ENCODE peak calls at places on chromosomes 6 and 20, in eight cellular contexts. One of them, this sample, is unnamed.

GRCh38 chr6:160261120-160261450 is 2.5 kb upstream of the SLC22A2 start:
- DNase-seq in foreskin keratinocyte: no peak
- DNase-seq in ovary: no peak
- DNase-seq in uterus: no peak
- DNase-seq in stimulated activated CD4-positive, alpha-beta T cell treated with anti-CD3 and anti-CD28 coated beads, TNF-alpha, amount 100 ng/mL, for 24 hours: no peak
- DNase-seq in HFFc6: no peak
- DNase-seq in cerebellar cortex: no peak
- DNase-seq in GM20000: no peak
- DNase-seq in this sample: no peak

GRCh38 chr20:32325706-32326506 is 32.2 kb upstream of the ASXL1 start:
- DNase-seq in uterus: no peak
- DNase-seq in stimulated activated CD4-positive, alpha-beta T cell treated with anti-CD3 and anti-CD28 coated beads, TNF-alpha, amount 100 ng/mL, for 24 hours: no peak
- DNase-seq in cerebellar cortex: no peak
- DNase-seq in GM20000: no peak
- DNase-seq in foreskin keratinocyte: peak; percentile 65
- DNase-seq in HFFc6: peak; percentile 82
- DNase-seq in ovary: no peak
- DNase-seq in this sample: no peak

GRCh38 chr6:73704260-73704659 is 8.3 kb downstream of the CD109 start:
- DNase-seq in cerebellar cortex: no peak
- DNase-seq in HFFc6: peak; percentile 96
- DNase-seq in GM20000: no peak
- DNase-seq in uterus: no peak
- DNase-seq in stimulated activated CD4-positive, alpha-beta T cell treated with anti-CD3 and anti-CD28 coated beads, TNF-alpha, amount 100 ng/mL, for 24 hours: no peak
- DNase-seq in foreskin keratinocyte: peak; percentile 100
- DNase-seq in ovary: no peak
- DNase-seq in this sample: peak; percentile 43

GRCh38 chr20:58555078-58555765 is 40.0 kb upstream of the APCDD1L start:
- DNase-seq in ovary: no peak
- DNase-seq in cerebellar cortex: no peak
- DNase-seq in HFFc6: peak; percentile 91
- DNase-seq in uterus: no peak
- DNase-seq in GM20000: no peak
- DNase-seq in foreskin keratinocyte: peak; percentile 79
- DNase-seq in stimulated activated CD4-positive, alpha-beta T cell treated with anti-CD3 and anti-CD28 coated beads, TNF-alpha, amount 100 ng/mL, for 24 hours: no peak
- DNase-seq in this sample: no peak

GRCh38 chr6:130517444-130517931 is 151.7 kb downstream of the TMEM200A start:
- DNase-seq in HFFc6: no peak
- DNase-seq in stimulated activated CD4-positive, alpha-beta T cell treated with anti-CD3 and anti-CD28 coated beads, TNF-alpha, amount 100 ng/mL, for 24 hours: no peak
- DNase-seq in cerebellar cortex: no peak
- DNase-seq in foreskin keratinocyte: peak; percentile 94
- DNase-seq in ovary: no peak
- DNase-seq in uterus: no peak
- DNase-seq in GM20000: peak; percentile 49
- DNase-seq in this sample: no peak

GRCh38 chr6:15901141-15902115 is 227.5 kb upstream of the MYLIP start:
- DNase-seq in HFFc6: no peak
- DNase-seq in foreskin keratinocyte: peak; percentile 93
- DNase-seq in cerebellar cortex: no peak
- DNase-seq in ovary: no peak
- DNase-seq in stimulated activated CD4-positive, alpha-beta T cell treated with anti-CD3 and anti-CD28 coated beads, TNF-alpha, amount 100 ng/mL, for 24 hours: no peak
- DNase-seq in uterus: no peak
- DNase-seq in GM20000: peak; percentile 77
- DNase-seq in this sample: peak; percentile 32

GRCh38 chr20:37503256-37503927 is 17.7 kb upstream of the NNAT start:
- DNase-seq in uterus: no peak
- DNase-seq in cerebellar cortex: no peak
- DNase-seq in HFFc6: no peak
- DNase-seq in GM20000: no peak
- DNase-seq in foreskin keratinocyte: no peak
- DNase-seq in ovary: no peak
- DNase-seq in stimulated activated CD4-positive, alpha-beta T cell treated with anti-CD3 and anti-CD28 coated beads, TNF-alpha, amount 100 ng/mL, for 24 hours: no peak
- DNase-seq in this sample: no peak

GRCh38 chr20:1209447-1210387 is 6.5 kb downstream of the C20orf202 start:
- DNase-seq in uterus: no peak
- DNase-seq in foreskin keratinocyte: peak; percentile 14
- DNase-seq in GM20000: no peak
- DNase-seq in ovary: no peak
- DNase-seq in HFFc6: peak; percentile 12
- DNase-seq in stimulated activated CD4-positive, alpha-beta T cell treated with anti-CD3 and anti-CD28 coated beads, TNF-alpha, amount 100 ng/mL, for 24 hours: no peak
- DNase-seq in cerebellar cortex: peak; percentile 23
- DNase-seq in this sample: peak; percentile 71

GRCh38 chr6:149137594-149137993 is 179.9 kb upstream of the TAB2 start:
- DNase-seq in HFFc6: no peak
- DNase-seq in foreskin keratinocyte: no peak
- DNase-seq in uterus: no peak
- DNase-seq in ovary: no peak
- DNase-seq in GM20000: no peak
- DNase-seq in cerebellar cortex: no peak
- DNase-seq in stimulated activated CD4-positive, alpha-beta T cell treated with anti-CD3 and anti-CD28 coated beads, TNF-alpha, amount 100 ng/mL, for 24 hours: no peak
- DNase-seq in this sample: no peak

GRCh38 chr6:43308101-43308989 is at the start of gene CRIP3:
- DNase-seq in stimulated activated CD4-positive, alpha-beta T cell treated with anti-CD3 and anti-CD28 coated beads, TNF-alpha, amount 100 ng/mL, for 24 hours: peak; percentile 28
- DNase-seq in foreskin keratinocyte: peak; percentile 7
- DNase-seq in ovary: peak; percentile 50
- DNase-seq in HFFc6: no peak
- DNase-seq in GM20000: peak; percentile 54
- DNase-seq in uterus: peak; percentile 35
- DNase-seq in cerebellar cortex: peak; percentile 29
- DNase-seq in this sample: peak; percentile 89

GRCh38 chr20:37228111-37228510 is 33.5 kb downstream of the GHRH start:
- DNase-seq in HFFc6: no peak
- DNase-seq in uterus: no peak
- DNase-seq in stimulated activated CD4-positive, alpha-beta T cell treated with anti-CD3 and anti-CD28 coated beads, TNF-alpha, amount 100 ng/mL, for 24 hours: no peak
- DNase-seq in ovary: no peak
- DNase-seq in GM20000: no peak
- DNase-seq in cerebellar cortex: no peak
- DNase-seq in foreskin keratinocyte: no peak
- DNase-seq in this sample: no peak

GRCh38 chr6:22363166-22363965 is 66.5 kb upstream of the PRL start:
- DNase-seq in ovary: no peak
- DNase-seq in cerebellar cortex: no peak
- DNase-seq in HFFc6: no peak
- DNase-seq in foreskin keratinocyte: peak; percentile 87
- DNase-seq in GM20000: no peak
- DNase-seq in stimulated activated CD4-positive, alpha-beta T cell treated with anti-CD3 and anti-CD28 coated beads, TNF-alpha, amount 100 ng/mL, for 24 hours: no peak
- DNase-seq in uterus: no peak
- DNase-seq in this sample: peak; percentile 27

GRCh38 chr6:133610974-133611373 is 277.9 kb upstream of the TCF21 start:
- DNase-seq in GM20000: no peak
- DNase-seq in stimulated activated CD4-positive, alpha-beta T cell treated with anti-CD3 and anti-CD28 coated beads, TNF-alpha, amount 100 ng/mL, for 24 hours: no peak
- DNase-seq in uterus: no peak
- DNase-seq in ovary: no peak
- DNase-seq in cerebellar cortex: no peak
- DNase-seq in HFFc6: no peak
- DNase-seq in foreskin keratinocyte: no peak
- DNase-seq in this sample: no peak

GRCh38 chr6:135546680-135547418 is 49.3 kb upstream of the AHI1 start:
- DNase-seq in HFFc6: no peak
- DNase-seq in GM20000: no peak
- DNase-seq in ovary: peak; percentile 41
- DNase-seq in uterus: peak; percentile 15
- DNase-seq in stimulated activated CD4-positive, alpha-beta T cell treated with anti-CD3 and anti-CD28 coated beads, TNF-alpha, amount 100 ng/mL, for 24 hours: no peak
- DNase-seq in cerebellar cortex: no peak
- DNase-seq in foreskin keratinocyte: no peak
- DNase-seq in this sample: no peak

GRCh38 chr6:17493286-17493685 is 99.9 kb downstream of the CAP2 start:
- DNase-seq in HFFc6: peak; percentile 56
- DNase-seq in cerebellar cortex: no peak
- DNase-seq in foreskin keratinocyte: peak; percentile 9
- DNase-seq in ovary: no peak
- DNase-seq in uterus: no peak
- DNase-seq in GM20000: no peak
- DNase-seq in stimulated activated CD4-positive, alpha-beta T cell treated with anti-CD3 and anti-CD28 coated beads, TNF-alpha, amount 100 ng/mL, for 24 hours: no peak
- DNase-seq in this sample: peak; percentile 28

GRCh38 chr6:139037490-139037889 is 8.9 kb downstream of the ABRACL start:
- DNase-seq in foreskin keratinocyte: no peak
- DNase-seq in stimulated activated CD4-positive, alpha-beta T cell treated with anti-CD3 and anti-CD28 coated beads, TNF-alpha, amount 100 ng/mL, for 24 hours: no peak
- DNase-seq in ovary: no peak
- DNase-seq in cerebellar cortex: no peak
- DNase-seq in HFFc6: peak; percentile 27
- DNase-seq in GM20000: no peak
- DNase-seq in uterus: no peak
- DNase-seq in this sample: no peak

GRCh38 chr6:63391203-63391970 is 71.6 kb upstream of the LGSN start:
- DNase-seq in stimulated activated CD4-positive, alpha-beta T cell treated with anti-CD3 and anti-CD28 coated beads, TNF-alpha, amount 100 ng/mL, for 24 hours: no peak
- DNase-seq in GM20000: no peak
- DNase-seq in cerebellar cortex: no peak
- DNase-seq in uterus: no peak
- DNase-seq in foreskin keratinocyte: no peak
- DNase-seq in HFFc6: no peak
- DNase-seq in ovary: no peak
- DNase-seq in this sample: no peak

GRCh38 chr20:3745686-3746173 is 13.2 kb downstream of the HSPA12B start:
- DNase-seq in ovary: no peak
- DNase-seq in GM20000: no peak
- DNase-seq in cerebellar cortex: no peak
- DNase-seq in foreskin keratinocyte: no peak
- DNase-seq in uterus: no peak
- DNase-seq in stimulated activated CD4-positive, alpha-beta T cell treated with anti-CD3 and anti-CD28 coated beads, TNF-alpha, amount 100 ng/mL, for 24 hours: no peak
- DNase-seq in HFFc6: no peak
- DNase-seq in this sample: no peak

GRCh38 chr6:72084992-72085569 is 198.7 kb downstream of the RIMS1 start:
- DNase-seq in uterus: no peak
- DNase-seq in ovary: no peak
- DNase-seq in HFFc6: no peak
- DNase-seq in foreskin keratinocyte: peak; percentile 6
- DNase-seq in stimulated activated CD4-positive, alpha-beta T cell treated with anti-CD3 and anti-CD28 coated beads, TNF-alpha, amount 100 ng/mL, for 24 hours: no peak
- DNase-seq in GM20000: peak; percentile 4
- DNase-seq in cerebellar cortex: peak; percentile 73
- DNase-seq in this sample: no peak

GRCh38 chr6:130872250-130873095 is 45.3 kb downstream of the SMLR1 start:
- DNase-seq in ovary: peak; percentile 83
- DNase-seq in stimulated activated CD4-positive, alpha-beta T cell treated with anti-CD3 and anti-CD28 coated beads, TNF-alpha, amount 100 ng/mL, for 24 hours: peak; percentile 40
- DNase-seq in foreskin keratinocyte: peak; percentile 30
- DNase-seq in GM20000: peak; percentile 55
- DNase-seq in cerebellar cortex: peak; percentile 62
- DNase-seq in uterus: peak; percentile 67
- DNase-seq in HFFc6: peak; percentile 16
- DNase-seq in this sample: peak; percentile 72

GRCh38 chr6:164928041-164928321 is 381.4 kb downstream of the C6orf118 start:
- DNase-seq in stimulated activated CD4-positive, alpha-beta T cell treated with anti-CD3 and anti-CD28 coated beads, TNF-alpha, amount 100 ng/mL, for 24 hours: no peak
- DNase-seq in cerebellar cortex: no peak
- DNase-seq in ovary: no peak
- DNase-seq in foreskin keratinocyte: no peak
- DNase-seq in uterus: no peak
- DNase-seq in HFFc6: no peak
- DNase-seq in GM20000: no peak
- DNase-seq in this sample: no peak

GRCh38 chr20:2741881-2742280 is 49.3 kb downstream of the EBF4 start:
- DNase-seq in uterus: no peak
- DNase-seq in HFFc6: no peak
- DNase-seq in ovary: no peak
- DNase-seq in foreskin keratinocyte: no peak
- DNase-seq in stimulated activated CD4-positive, alpha-beta T cell treated with anti-CD3 and anti-CD28 coated beads, TNF-alpha, amount 100 ng/mL, for 24 hours: no peak
- DNase-seq in GM20000: no peak
- DNase-seq in cerebellar cortex: no peak
- DNase-seq in this sample: no peak

GRCh38 chr6:100078509-100078908 is 84.5 kb upstream of the MCHR2 start:
- DNase-seq in uterus: no peak
- DNase-seq in HFFc6: peak; percentile 64
- DNase-seq in ovary: no peak
- DNase-seq in foreskin keratinocyte: peak; percentile 22
- DNase-seq in GM20000: no peak
- DNase-seq in stimulated activated CD4-positive, alpha-beta T cell treated with anti-CD3 and anti-CD28 coated beads, TNF-alpha, amount 100 ng/mL, for 24 hours: no peak
- DNase-seq in cerebellar cortex: peak; percentile 15
- DNase-seq in this sample: peak; percentile 46

GRCh38 chr6:148758492-148758891 is 11.7 kb downstream of the UST start:
- DNase-seq in cerebellar cortex: no peak
- DNase-seq in HFFc6: no peak
- DNase-seq in uterus: no peak
- DNase-seq in GM20000: peak; percentile 67
- DNase-seq in foreskin keratinocyte: no peak
- DNase-seq in stimulated activated CD4-positive, alpha-beta T cell treated with anti-CD3 and anti-CD28 coated beads, TNF-alpha, amount 100 ng/mL, for 24 hours: no peak
- DNase-seq in ovary: no peak
- DNase-seq in this sample: no peak

GRCh38 chr6:33839399-33840063 is 35.7 kb upstream of the MLN start:
- DNase-seq in GM20000: no peak
- DNase-seq in stimulated activated CD4-positive, alpha-beta T cell treated with anti-CD3 and anti-CD28 coated beads, TNF-alpha, amount 100 ng/mL, for 24 hours: no peak
- DNase-seq in HFFc6: no peak
- DNase-seq in cerebellar cortex: peak; percentile 66
- DNase-seq in ovary: no peak
- DNase-seq in uterus: no peak
- DNase-seq in foreskin keratinocyte: peak; percentile 69
- DNase-seq in this sample: peak; percentile 66

GRCh38 chr6:28211840-28212509 is 13.1 kb upstream of the ZSCAN9 start:
- DNase-seq in uterus: no peak
- DNase-seq in stimulated activated CD4-positive, alpha-beta T cell treated with anti-CD3 and anti-CD28 coated beads, TNF-alpha, amount 100 ng/mL, for 24 hours: no peak
- DNase-seq in GM20000: no peak
- DNase-seq in foreskin keratinocyte: no peak
- DNase-seq in cerebellar cortex: peak; percentile 8
- DNase-seq in HFFc6: no peak
- DNase-seq in ovary: no peak
- DNase-seq in this sample: peak; percentile 58

This sample was measured in ELF-1.